ENCODE peak calls at places on chromosomes 5 and 9, in seven cellular contexts. S, P, U, K, E, A and O are unnamed samples.

GRCh38 chr5:34930527-34930844 is 1.1 kb downstream of the DNAJC21 start:
- DNase-seq in S (peak), P (peak), U (no peak), K (no peak), E (no peak), A (no peak), O (peak)

GRCh38 chr5:139482050-139482889 is at the start of gene STING1:
- DNase-seq in S (peak), P (peak), U (peak), K (peak), E (peak), A (no peak), O (peak)

GRCh38 chr5:172187118-172188032 is 649 bp downstream of the STK10 start:
- DNase-seq in S (peak), P (peak), U (peak), K (peak), E (no peak), A (peak), O (peak)

GRCh38 chr9:22342489-22343217 is 104.0 kb upstream of the DMRTA1 start:
- DNase-seq in S (no peak), P (peak), U (no peak), K (no peak), E (no peak), A (no peak), O (peak)

GRCh38 chr5:84729326-84729725 is 344.6 kb upstream of the EDIL3 start:
- DNase-seq in S (no peak), P (no peak), U (no peak), K (no peak), E (peak), A (no peak), O (no peak)

GRCh38 chr5:98734646-98735045 is 38.8 kb upstream of the RGMB start:
- DNase-seq in S (no peak), P (no peak), U (no peak), K (no peak), E (no peak), A (no peak), O (no peak)

GRCh38 chr5:119010206-119010605 is 21.9 kb upstream of the DTWD2 start:
- DNase-seq in S (no peak), P (no peak), U (no peak), K (no peak), E (no peak), A (no peak), O (no peak)

GRCh38 chr9:3527653-3527960 is 1.8 kb upstream of the RFX3 start:
- DNase-seq in S (no peak), P (no peak), U (peak), K (no peak), E (no peak), A (no peak), O (no peak)

GRCh38 chr9:33263936-33264472 is 504 bp downstream of the BAG1 start:
- DNase-seq in S (no peak), P (peak), U (peak), K (peak), E (peak), A (no peak), O (no peak)

GRCh38 chr5:65255294-65255693 is 226.4 kb downstream of the ADAMTS6 start:
- DNase-seq in S (no peak), P (peak), U (no peak), K (no peak), E (no peak), A (no peak), O (no peak)